ENCODE peak calls at places on chromosome 20, in four cellular contexts. N is foreskin fibroblast, V is lower leg skin, H is type B pancreatic cell. Y is an unnamed sample.

GRCh38 chr20:31594558-31595379 is 10.3 kb upstream of the ID1 start:
- DNase-seq in N (no peak), V (no peak), H (peak; percentile 81), Y (no peak)

GRCh38 chr20:15362849-15363248 is 1025.4 kb upstream of the FLRT3 start:
- DNase-seq in N (no peak), V (no peak), H (no peak), Y (no peak)

GRCh38 chr20:35305682-35306556 is 13.7 kb upstream of the FAM83C start:
- DNase-seq in N (peak; percentile 100), V (peak; percentile 86), H (no peak), Y (peak; percentile 99)

GRCh38 chr20:46206025-46206424 is 87.9 kb downstream of the CD40 start:
- DNase-seq in N (peak; percentile 37), V (peak; percentile 58), H (no peak), Y (peak; percentile 31)

GRCh38 chr20:61875221-61875885 is 190.3 kb downstream of the TAF4 start:
- DNase-seq in N (no peak), V (no peak), H (no peak), Y (no peak)

GRCh38 chr20:2800590-2801458 is at the start of gene CPXM1:
- DNase-seq in N (no peak), V (no peak), H (peak; percentile 83), Y (no peak)

GRCh38 chr20:4973330-4974097 is 27.8 kb downstream of the SLC23A2 start:
- DNase-seq in N (peak; percentile 88), V (peak; percentile 35), H (no peak), Y (peak; percentile 83)

GRCh38 chr20:43725666-43726065 is 1.1 kb downstream of the GTSF1L start:
- DNase-seq in N (no peak), V (no peak), H (no peak), Y (no peak)

GRCh38 chr20:61532736-61533135 is 280.7 kb downstream of the CDH4 start:
- DNase-seq in N (no peak), V (no peak), H (no peak), Y (no peak)

DNA sequence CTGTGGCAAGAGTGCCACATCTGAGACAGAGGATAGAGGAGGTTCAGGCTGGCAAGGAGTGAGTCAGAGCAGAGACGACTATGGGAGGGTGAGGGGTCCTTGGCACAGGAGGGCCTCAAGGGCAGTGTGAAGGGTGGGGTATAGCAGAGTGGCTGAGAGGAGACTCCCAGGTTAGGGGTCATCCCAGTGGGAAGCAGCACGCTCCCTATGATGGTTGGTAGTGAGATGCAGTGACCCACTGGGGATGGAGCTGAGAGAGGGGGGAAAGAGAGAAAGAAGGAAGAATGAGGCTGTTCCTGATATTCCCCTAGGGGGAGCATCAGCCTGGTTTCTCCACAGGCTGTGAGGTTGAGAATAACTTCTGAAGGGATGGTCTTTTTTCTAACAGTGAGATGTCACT is 97.4 kb downstream of the INSM1 start:
- DNase-seq in N (no peak), V (no peak), H (no peak), Y (no peak)
- TF ChIP-seq CTCF in N (peak; percentile 13), V (no peak), H (peak; percentile 63), Y (peak; percentile 65)

DNA sequence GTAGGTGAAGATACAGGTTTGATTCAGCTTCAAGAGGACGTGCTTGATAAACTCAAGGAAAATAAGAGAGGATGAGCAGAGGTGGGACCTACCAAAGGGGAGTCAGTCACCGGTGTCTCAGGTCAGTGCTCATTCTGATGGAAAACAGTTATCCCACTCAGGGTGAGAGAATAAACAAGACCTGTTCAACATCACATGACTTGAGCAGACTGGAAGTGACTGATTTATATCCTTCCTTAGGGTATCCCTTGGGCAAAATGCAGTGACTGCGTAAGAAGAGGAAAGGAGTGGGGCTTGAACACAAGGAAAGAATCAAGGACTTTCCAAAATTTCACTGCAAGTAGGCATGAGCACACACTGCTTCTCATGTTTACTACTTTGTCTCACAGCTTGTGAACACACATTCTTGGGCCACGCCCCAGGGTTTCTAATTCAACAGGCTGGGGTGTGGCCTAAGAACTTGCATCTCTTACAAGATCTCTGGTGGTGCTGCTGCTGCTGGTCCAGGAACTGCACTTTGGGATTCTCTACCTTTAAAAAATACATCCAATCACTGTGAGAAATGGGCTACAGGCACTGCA is 11.6 kb downstream of the CST3 start:
- DNase-seq in N (no peak), V (peak; percentile 86), H (no peak), Y (no peak)
- TF ChIP-seq CTCF in N (no peak), V (no peak), H (no peak), Y (no peak)

DNA sequence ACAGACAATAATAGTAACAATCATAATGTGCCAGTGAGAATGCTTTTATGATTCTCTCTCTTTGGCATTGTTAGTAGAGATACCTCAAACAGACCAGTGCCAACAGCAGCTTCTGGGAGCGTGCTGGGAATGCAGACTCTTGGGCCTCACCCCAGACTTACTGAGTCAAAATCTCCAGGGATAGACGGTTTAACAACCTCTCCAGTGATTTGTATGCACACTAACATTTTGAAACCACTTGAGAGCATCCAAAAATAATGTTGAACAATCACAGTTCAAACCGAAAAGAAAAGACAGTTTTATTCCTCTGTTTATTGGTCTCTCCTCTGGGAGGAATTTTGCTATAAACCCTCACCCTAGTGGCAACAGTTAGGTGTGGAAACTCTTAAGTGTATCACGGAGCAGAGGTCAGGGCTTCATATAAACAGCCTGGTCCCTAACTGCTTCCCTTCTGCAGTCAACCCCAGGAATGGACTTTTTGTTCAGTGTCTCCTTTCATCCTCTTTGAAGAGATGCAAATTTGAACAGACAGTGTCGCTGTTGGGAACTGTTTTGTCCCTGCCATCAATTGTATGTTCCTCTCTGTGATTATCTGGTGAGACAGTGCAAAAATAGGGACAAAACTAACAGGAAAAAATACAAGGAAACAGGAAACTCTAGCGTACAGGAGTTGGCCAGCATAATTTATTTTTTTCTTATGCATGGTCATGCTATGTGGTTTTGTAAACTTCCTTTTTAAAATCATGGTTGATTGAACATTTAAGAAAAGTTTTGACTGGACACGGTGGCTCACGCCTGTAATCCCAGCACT is 162.4 kb upstream of the BTBD3 start:
- DNase-seq in N (no peak), V (no peak), H (no peak), Y (no peak)
- TF ChIP-seq CTCF in N (no peak), V (no peak), H (no peak), Y (peak; percentile 41)

DNA sequence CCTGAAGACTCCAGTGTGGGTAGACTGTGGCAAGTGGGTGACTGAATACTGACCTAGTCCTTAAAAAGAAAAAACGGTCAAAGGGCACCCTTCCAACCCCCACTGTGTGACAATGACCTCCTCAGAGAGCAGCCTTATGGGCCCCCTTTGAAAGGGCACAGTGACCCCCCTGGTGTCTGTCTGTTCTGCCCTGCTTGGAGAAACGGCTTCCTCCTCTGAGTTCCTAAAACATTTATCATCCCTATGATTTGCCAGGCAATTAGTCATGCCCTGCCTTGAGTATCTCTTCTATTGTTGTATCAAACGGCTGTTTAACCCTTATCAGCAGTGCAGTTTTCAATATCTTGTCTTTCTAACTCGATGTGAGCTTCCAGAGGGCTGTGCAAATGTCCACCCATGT is 21.0 kb upstream of the STX16 start:
- DNase-seq in N (peak; percentile 68), V (no peak), H (no peak), Y (peak; percentile 67)
- TF ChIP-seq CTCF in N (no peak), V (no peak), H (no peak), Y (peak; percentile 22)

GRCh38 chr20:8082025-8082424 is 50.0 kb upstream of the PLCB1 start:
- DNase-seq in N (no peak), V (no peak), H (no peak), Y (peak; percentile 5)
- TF ChIP-seq CTCF in N (peak; percentile 37), V (no peak), H (peak; percentile 62), Y (peak; percentile 72)

GRCh38 chr20:47535088-47535487 is 33.4 kb downstream of the NCOA3 start:
- DNase-seq in N (no peak), V (no peak), H (no peak), Y (no peak)
- TF ChIP-seq CTCF in N (no peak), V (no peak), H (peak; percentile 47), Y (peak; percentile 36)

GRCh38 chr20:36333841-36334240 is 27.7 kb downstream of the DLGAP4 start:
- DNase-seq in N (no peak), V (no peak), H (no peak), Y (no peak)
- TF ChIP-seq CTCF in N (no peak), V (no peak), H (no peak), Y (no peak)

DNA sequence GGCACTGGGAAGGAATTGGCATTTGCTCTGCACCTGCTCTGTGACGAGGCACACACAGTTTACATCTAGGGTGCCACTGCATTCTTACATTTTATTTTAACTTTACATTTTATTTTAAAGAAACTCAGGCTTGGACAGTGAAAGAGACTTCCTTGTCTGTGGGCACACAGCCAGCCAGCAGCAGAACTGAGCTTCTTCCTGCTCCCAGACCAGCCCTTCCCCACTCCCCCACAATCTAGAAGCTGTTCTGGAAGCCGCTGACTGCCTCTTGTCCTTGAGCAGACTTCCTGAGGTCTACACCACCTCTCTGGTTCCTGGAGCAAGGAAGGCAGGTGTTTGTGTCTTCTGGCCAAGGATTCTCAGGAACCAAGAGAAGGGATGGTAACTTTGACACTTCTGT is 27.9 kb upstream of the CD93 start:
- DNase-seq in N (no peak), V (no peak), H (no peak), Y (no peak)
- TF ChIP-seq CTCF in N (no peak), V (no peak), H (no peak), Y (no peak)

GRCh38 chr20:37275125-37275524 is 13.5 kb upstream of the GHRH start:
- DNase-seq in N (no peak), V (no peak), H (no peak), Y (no peak)

GRCh38 chr20:37277253-37277593 is 12.2 kb upstream of the MANBAL start:
- DNase-seq in N (no peak), V (no peak), H (no peak), Y (no peak)

GRCh38 chr20:37278966-37279590 is 10.4 kb upstream of the MANBAL start:
- DNase-seq in N (no peak), V (no peak), H (no peak), Y (peak; percentile 32)

GRCh38 chr20:37273988-37274387 is 12.4 kb upstream of the GHRH start:
- DNase-seq in N (no peak), V (no peak), H (no peak), Y (no peak)

DNA sequence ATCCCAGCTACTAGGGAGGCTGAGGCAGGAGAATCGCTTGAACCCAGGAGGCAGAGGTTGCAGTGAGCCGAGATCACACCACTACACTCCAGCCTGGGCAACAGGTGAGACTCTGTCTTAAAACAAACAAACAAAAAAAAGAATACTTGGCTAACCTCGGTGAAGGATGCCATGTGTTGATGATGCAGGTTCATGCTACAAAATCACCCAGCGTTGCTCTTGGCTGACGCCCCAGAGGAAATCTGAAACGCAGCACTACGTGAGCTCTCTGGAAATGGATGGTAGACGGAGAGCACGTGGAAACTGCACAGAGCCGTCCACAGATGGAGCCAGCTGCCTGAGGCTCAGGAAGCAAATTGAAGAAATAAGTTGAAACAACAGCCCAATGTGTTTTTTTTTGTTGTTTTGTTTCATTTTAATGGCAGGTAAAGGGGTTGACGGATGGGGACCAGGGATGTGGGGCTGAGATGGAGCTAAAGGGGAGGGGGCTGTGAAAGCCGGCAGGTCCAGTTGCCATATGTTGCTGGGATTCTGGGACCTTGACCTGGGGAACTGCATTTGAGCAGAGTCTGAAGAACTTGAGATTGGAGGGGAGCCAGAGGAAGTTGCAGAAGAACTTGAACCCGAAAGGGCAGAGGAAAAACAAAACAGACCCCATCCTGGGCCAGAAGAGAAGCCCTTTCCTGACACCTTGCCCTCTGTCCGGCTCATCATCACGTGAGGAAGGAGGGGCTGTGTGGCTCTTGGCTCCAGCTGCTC is 12.8 kb upstream of the MANBAL start:
- DNase-seq in N (peak; percentile 86), V (no peak), H (no peak), Y (peak; percentile 67)
- TF ChIP-seq CTCF in N (peak; percentile 47), V (no peak), H (peak; percentile 21), Y (peak; percentile 49)

Y was measured in HFFc6.